ENCODE peak calls at places on chromosomes 4 and X, in six cellular contexts. Y, X, N, A, C and I are unnamed samples.

GRCh38 chr4:65951177-65951576 is 280.9 kb upstream of the EPHA5 start:
- DNase-seq in Y (no peak), X (no peak), N (no peak), A (no peak), C (no peak), I (no peak)

GRCh38 chrX:19565605-19566004 is 50.3 kb upstream of the MAP3K15 start:
- DNase-seq in Y (no peak), X (no peak), N (no peak), A (no peak), C (peak; percentile 39), I (no peak)

GRCh38 chr4:173367285-173367684 is 3.5 kb upstream of the SAP30 start:
- DNase-seq in Y (no peak), X (no peak), N (no peak), A (no peak), C (no peak), I (no peak)

GRCh38 chr4:109816082-109816442 is 500 bp downstream of the GAR1 start:
- DNase-seq in Y (no peak), X (peak; percentile 21), N (no peak), A (no peak), C (no peak), I (peak; percentile 23)

GRCh38 chr4:4394644-4395043 is 7.7 kb downstream of the NSG1 start:
- DNase-seq in Y (no peak), X (no peak), N (no peak), A (no peak), C (no peak), I (no peak)

GRCh38 chrX:110944323-110944761 is 148.7 kb upstream of the CHRDL1 start:
- DNase-seq in Y (no peak), X (peak; percentile 38), N (no peak), A (peak; percentile 28), C (no peak), I (no peak)

GRCh38 chr4:30716671-30717207 is 3.4 kb upstream of the PCDH7 start:
- DNase-seq in Y (no peak), X (peak; percentile 57), N (no peak), A (no peak), C (no peak), I (no peak)

GRCh38 chr4:8411351-8412180 is 29.0 kb downstream of the ACOX3 start:
- DNase-seq in Y (no peak), X (no peak), N (no peak), A (no peak), C (no peak), I (no peak)

GRCh38 chr4:62571494-62571893 is 1371.4 kb downstream of the ADGRL3 start:
- DNase-seq in Y (no peak), X (no peak), N (no peak), A (no peak), C (peak; percentile 55), I (no peak)

GRCh38 chr4:86977621-86978184 is 42.9 kb downstream of the AFF1 start:
- DNase-seq in Y (peak; percentile 67), X (no peak), N (no peak), A (no peak), C (peak; percentile 96), I (no peak)

GRCh38 chrX:68835104-68835442 is 6.3 kb downstream of the EFNB1 start:
- DNase-seq in Y (no peak), X (no peak), N (no peak), A (no peak), C (no peak), I (no peak)

GRCh38 chr4:165379662-165380061 is 854 bp downstream of the CPE start:
- DNase-seq in Y (no peak), X (peak; percentile 62), N (no peak), A (peak; percentile 37), C (peak; percentile 32), I (no peak)

GRCh38 chr4:108181704-108182103 is 13.0 kb upstream of the LEF1 start:
- DNase-seq in Y (no peak), X (no peak), N (no peak), A (no peak), C (peak; percentile 16), I (peak; percentile 36)

GRCh38 chr4:7781361-7781760 is 158.3 kb downstream of the AFAP1 start:
- DNase-seq in Y (no peak), X (no peak), N (no peak), A (no peak), C (no peak), I (peak; percentile 40)

GRCh38 chrX:70054391-70054790 is 4.7 kb upstream of the AWAT2 start:
- DNase-seq in Y (no peak), X (no peak), N (no peak), A (no peak), C (no peak), I (no peak)

GRCh38 chrX:152899874-152900719 is 2.2 kb downstream of the ZNF185 start:
- DNase-seq in Y (no peak), X (no peak), N (no peak), A (no peak), C (no peak), I (no peak)

GRCh38 chrX:129785160-129785947 is 5.6 kb downstream of the SASH3 start:
- DNase-seq in Y (no peak), X (no peak), N (no peak), A (no peak), C (no peak), I (no peak)

GRCh38 chr4:122744229-122744628 is 11.7 kb downstream of the BBS12 start:
- DNase-seq in Y (no peak), X (no peak), N (no peak), A (no peak), C (peak; percentile 51), I (no peak)

GRCh38 chr4:47531241-47531953 is 46.3 kb downstream of the ATP10D start:
- DNase-seq in Y (peak; percentile 86), X (peak; percentile 78), N (no peak), A (no peak), C (peak; percentile 16), I (no peak)

GRCh38 chr4:140343303-140343702 is 30.1 kb upstream of the SCOC start:
- DNase-seq in Y (no peak), X (no peak), N (no peak), A (no peak), C (no peak), I (no peak)

GRCh38 chr4:13535708-13536361 is 8.5 kb downstream of the NKX3-2 start:
- DNase-seq in Y (no peak), X (peak; percentile 70), N (no peak), A (no peak), C (no peak), I (no peak)

GRCh38 chr4:47451657-47452056 is 11.8 kb downstream of the COMMD8 start:
- DNase-seq in Y (no peak), X (no peak), N (no peak), A (no peak), C (no peak), I (no peak)

GRCh38 chr4:8640816-8641215 is 48.3 kb downstream of the CPZ start:
- DNase-seq in Y (no peak), X (no peak), N (no peak), A (peak; percentile 4), C (no peak), I (no peak)

GRCh38 chrX:123975180-123975579 is 13.7 kb downstream of the STAG2 start:
- DNase-seq in Y (no peak), X (no peak), N (no peak), A (no peak), C (no peak), I (no peak)

GRCh38 chrX:55008571-55009358 is 8.6 kb downstream of the APEX2 start:
- DNase-seq in Y (no peak), X (no peak), N (no peak), A (no peak), C (no peak), I (no peak)

GRCh38 chr4:81405900-81406401 is 65.8 kb downstream of the RASGEF1B start:
- DNase-seq in Y (peak; percentile 13), X (peak; percentile 88), N (no peak), A (no peak), C (peak; percentile 81), I (peak; percentile 68)

GRCh38 chr4:25654031-25654970 is 1.4 kb upstream of the SLC34A2 start:
- DNase-seq in Y (no peak), X (peak; percentile 46), N (no peak), A (peak; percentile 28), C (no peak), I (no peak)
- TF ChIP-seq CREB1 in Y (no peak), X (no peak), N (no peak), A (no peak), C (no peak), I (no peak)

GRCh38 chr4:82784615-82785247 is 13.9 kb downstream of the SCD5 start:
- DNase-seq in Y (no peak), X (no peak), N (no peak), A (no peak), C (no peak), I (no peak)
- TF ChIP-seq CREB1 in Y (no peak), X (no peak), N (no peak), A (no peak), C (no peak), I (no peak)

GRCh38 chr4:73730292-73730691 is 10.1 kb upstream of the CXCL8 start:
- DNase-seq in Y (no peak), X (no peak), N (no peak), A (no peak), C (no peak), I (no peak)
- TF ChIP-seq CREB1 in Y (no peak), X (no peak), N (no peak), A (no peak), C (no peak), I (no peak)

GRCh38 chr4:152064753-152065152 is 303.9 kb upstream of the GATB start:
- DNase-seq in Y (no peak), X (no peak), N (no peak), A (no peak), C (no peak), I (no peak)

GRCh38 chr4:152063301-152064235 is 302.8 kb upstream of the GATB start:
- DNase-seq in Y (no peak), X (peak; percentile 35), N (no peak), A (no peak), C (no peak), I (no peak)

GRCh38 chr4:152064282-152064681 is 303.5 kb upstream of the GATB start:
- DNase-seq in Y (no peak), X (no peak), N (no peak), A (no peak), C (no peak), I (no peak)

GRCh38 chr4:152065545-152065944 is 304.7 kb upstream of the GATB start:
- DNase-seq in Y (no peak), X (no peak), N (no peak), A (no peak), C (no peak), I (no peak)
- TF ChIP-seq CREB1 in Y (no peak), X (no peak), N (no peak), A (no peak), C (no peak), I (no peak)

GRCh38 chrX:13360146-13360545 is 40.3 kb upstream of the ATXN3L start:
- DNase-seq in Y (no peak), X (no peak), N (no peak), A (no peak), C (no peak), I (no peak)
- TF ChIP-seq CREB1 in Y (no peak), X (no peak), N (no peak), A (no peak), C (no peak), I (no peak)